ENCODE peak calls at places on chromosomes 16 and 17, in six cellular contexts. D is A549, W is H1, M is K562, Z is endothelial cell of umbilical vein, H is HepG2. A is an unnamed sample.

GRCh38 chr16:72798212-72798611 is 249.7 kb downstream of the ZFHX3 start:
- DNase-seq in D (no peak), W (no peak), M (no peak), Z (no peak), H (no peak), A (no peak)

GRCh38 chr16:20393801-20394637 is 10.5 kb downstream of the PDILT start:
- DNase-seq in D (no peak), W (no peak), M (no peak), Z (peak), H (no peak), A (no peak)

GRCh38 chr16:66189951-66190350 is 176.5 kb upstream of the CDH5 start:
- DNase-seq in D (no peak), W (no peak), M (no peak), Z (peak), H (no peak), A (no peak)

GRCh38 chr17:39177256-39177655 is 11.3 kb upstream of the ARL5C start:
- DNase-seq in D (no peak), W (peak), M (peak), Z (no peak), H (no peak), A (peak)

GRCh38 chr17:83100220-83100852 is 20.9 kb downstream of the METRNL start:
- DNase-seq in D (no peak), W (no peak), M (no peak), Z (no peak), H (no peak), A (no peak)

GRCh38 chr16:78895661-78896060 is 704.9 kb downstream of the MAF start:
- DNase-seq in D (no peak), W (no peak), M (no peak), Z (no peak), H (no peak), A (no peak)

GRCh38 chr16:17031484-17032268 is 439.1 kb downstream of the XYLT1 start:
- DNase-seq in D (no peak), W (no peak), M (no peak), Z (no peak), H (no peak), A (no peak)

GRCh38 chr17:75131278-75132017 is at the start of gene NT5C:
- DNase-seq in D (peak), W (peak), M (peak), Z (peak), H (peak), A (peak)

GRCh38 chr16:15714393-15715172 is 64.5 kb downstream of the NDE1 start:
- DNase-seq in D (no peak), W (no peak), M (no peak), Z (no peak), H (no peak), A (no peak)

GRCh38 chr17:32523827-32524552 is 37.2 kb downstream of the CDK5R1 start:
- DNase-seq in D (no peak), W (no peak), M (no peak), Z (no peak), H (no peak), A (no peak)

GRCh38 chr16:8872967-8873865 is 4.4 kb upstream of the CARHSP1 start:
- DNase-seq in D (no peak), W (no peak), M (no peak), Z (no peak), H (peak), A (no peak)

GRCh38 chr16:56222482-56222997 is 31.3 kb downstream of the GNAO1 start:
- DNase-seq in D (no peak), W (no peak), M (no peak), Z (no peak), H (no peak), A (no peak)

GRCh38 chr16:84234656-84235285 is 5.0 kb downstream of the KCNG4 start:
- DNase-seq in D (no peak), W (no peak), M (no peak), Z (no peak), H (no peak), A (no peak)

GRCh38 chr17:57811633-57812280 is 38.1 kb downstream of the MRPS23 start:
- DNase-seq in D (no peak), W (no peak), M (no peak), Z (no peak), H (no peak), A (no peak)

GRCh38 chr17:67290994-67291362 is 46.0 kb upstream of the HELZ start:
- DNase-seq in D (no peak), W (no peak), M (no peak), Z (no peak), H (no peak), A (no peak)

GRCh38 chr17:75516619-75517276 is 420 bp downstream of the TSEN54 start:
- DNase-seq in D (peak), W (no peak), M (no peak), Z (no peak), H (no peak), A (peak)

GRCh38 chr17:76492989-76493501 is 8.2 kb downstream of the RHBDF2 start:
- DNase-seq in D (no peak), W (no peak), M (no peak), Z (peak), H (no peak), A (no peak)

GRCh38 chr16:66007717-66008116 is 358.8 kb upstream of the CDH5 start:
- DNase-seq in D (no peak), W (no peak), M (no peak), Z (no peak), H (no peak), A (no peak)

GRCh38 chr16:73714976-73715375 is 581.6 kb upstream of the PSMD7 start:
- DNase-seq in D (no peak), W (no peak), M (no peak), Z (no peak), H (no peak), A (no peak)

GRCh38 chr17:32285770-32286517 is 20.3 kb downstream of the RHBDL3 start:
- DNase-seq in D (no peak), W (no peak), M (no peak), Z (no peak), H (no peak), A (no peak)

GRCh38 chr17:38578229-38578628 is 27.5 kb downstream of the SRCIN1 start:
- DNase-seq in D (no peak), W (no peak), M (no peak), Z (no peak), H (no peak), A (peak)

GRCh38 chr17:81434079-81434478 is 38.8 kb downstream of the BAHCC1 start:
- DNase-seq in D (no peak), W (no peak), M (no peak), Z (no peak), H (no peak), A (no peak)

GRCh38 chr17:56994009-56994792 is 16.3 kb downstream of the SCPEP1 start:
- DNase-seq in D (no peak), W (no peak), M (no peak), Z (no peak), H (no peak), A (no peak)

GRCh38 chr17:72135546-72136325 is 14.9 kb downstream of the SOX9 start:
- DNase-seq in D (no peak), W (no peak), M (no peak), Z (no peak), H (no peak), A (no peak)

GRCh38 chr17:77391668-77392375 is 251.1 kb downstream of the SEC14L1 start:
- DNase-seq in D (peak), W (peak), M (no peak), Z (peak), H (no peak), A (peak)

GRCh38 chr17:38925263-38925995 is at the start of gene LASP1NB:
- DNase-seq in D (no peak), W (no peak), M (no peak), Z (no peak), H (no peak), A (peak)

GRCh38 chr17:74478369-74479100 is 12.1 kb downstream of the CD300A start:
- DNase-seq in D (no peak), W (no peak), M (no peak), Z (no peak), H (no peak), A (no peak)

GRCh38 chr17:35314415-35315216 is 58.8 kb downstream of the SLFN11 start:
- DNase-seq in D (no peak), W (no peak), M (no peak), Z (no peak), H (no peak), A (no peak)

GRCh38 chr16:58129097-58129936 is at the start of gene CFAP20:
- DNase-seq in D (peak), W (peak), M (peak), Z (peak), H (peak), A (peak)

GRCh38 chr17:80517641-80518040 is 27.0 kb upstream of the RPTOR start:
- DNase-seq in D (no peak), W (no peak), M (no peak), Z (no peak), H (no peak), A (no peak)

GRCh38 chr16:58464047-58464915 is 35.7 kb upstream of the NDRG4 start:
- DNase-seq in D (no peak), W (no peak), M (no peak), Z (no peak), H (no peak), A (peak)

GRCh38 chr17:77425791-77426641 is 285.2 kb downstream of the SEC14L1 start:
- DNase-seq in D (peak), W (no peak), M (peak), Z (no peak), H (no peak), A (no peak)

GRCh38 chr16:66427036-66427446 is at the start of gene BEAN1:
- DNase-seq in D (peak), W (no peak), M (peak), Z (no peak), H (no peak), A (peak)

GRCh38 chr16:88785106-88785924 is at the start of gene PIEZO1:
- DNase-seq in D (peak), W (no peak), M (peak), Z (peak), H (no peak), A (peak)

GRCh38 chr16:89069920-89070319 is 23.7 kb upstream of the ACSF3 start:
- DNase-seq in D (no peak), W (no peak), M (no peak), Z (no peak), H (no peak), A (no peak)

GRCh38 chr16:1310832-1311200 is 1.4 kb downstream of the UBE2I start:
- DNase-seq in D (no peak), W (no peak), M (no peak), Z (peak), H (no peak), A (no peak)

GRCh38 chr16:83066881-83067280 is 440.1 kb downstream of the CDH13 start:
- DNase-seq in D (no peak), W (no peak), M (no peak), Z (no peak), H (no peak), A (no peak)

GRCh38 chr17:36212958-36213357 is 2.1 kb downstream of the CCL4L2 start:
- DNase-seq in D (no peak), W (no peak), M (no peak), Z (no peak), H (no peak), A (no peak)

GRCh38 chr17:63995626-63996025 is 2.5 kb upstream of the PRR29 start:
- DNase-seq in D (no peak), W (no peak), M (no peak), Z (no peak), H (no peak), A (no peak)

DNA sequence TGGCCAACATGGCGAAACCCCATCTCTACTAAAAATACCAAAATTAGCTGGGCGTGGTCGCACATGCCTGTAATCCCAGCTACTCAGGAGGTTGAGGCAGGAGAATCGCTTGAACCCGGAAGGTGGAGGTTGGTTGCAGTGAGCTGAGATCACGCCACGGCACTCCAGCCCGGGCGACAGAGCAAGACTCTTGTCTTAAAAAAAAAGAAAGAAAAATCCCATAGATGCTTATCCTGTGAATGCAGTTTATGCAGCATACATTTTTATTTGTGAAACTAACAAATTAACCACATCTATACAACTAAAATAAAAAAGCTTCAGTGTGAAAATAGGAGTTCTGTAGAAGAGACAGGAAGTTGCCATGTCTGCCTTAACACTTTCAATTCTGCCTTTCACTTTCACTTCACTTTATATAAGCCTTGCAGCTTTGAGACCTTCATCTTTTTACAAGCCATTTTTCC is 7.1 kb downstream of the IGSF6 start:
- DNase-seq in D (no peak), W (no peak), M (no peak), Z (no peak), H (no peak), A (no peak)
- TF ChIP-seq JUN in D (no peak), W (no peak), M (no peak), Z (no peak), H (no peak), A (no peak)

DNA sequence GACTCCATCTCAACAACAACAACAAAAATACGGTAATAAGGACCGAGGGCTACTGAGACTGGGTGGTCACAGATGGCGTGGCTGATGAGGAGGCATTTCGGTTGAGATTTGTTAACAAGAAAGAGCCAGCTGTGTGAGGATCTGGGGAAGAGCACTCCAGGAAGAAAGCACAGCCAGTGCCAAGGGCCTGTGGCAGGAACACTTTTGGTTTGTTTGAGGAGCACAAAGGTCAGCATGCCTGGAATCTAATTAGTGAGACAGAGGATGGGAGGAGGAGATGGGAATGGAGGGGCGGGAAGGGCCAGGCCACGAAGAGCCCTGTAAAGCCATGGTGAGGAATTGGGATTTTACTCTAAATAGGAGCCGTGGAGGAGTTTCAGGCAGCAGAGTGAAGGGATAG is 24.9 kb downstream of the HASPIN start:
- DNase-seq in D (no peak), W (no peak), M (no peak), Z (no peak), H (no peak), A (no peak)
- TF ChIP-seq JUN in D (no peak), W (no peak), M (no peak), Z (no peak), H (no peak), A (no peak)

GRCh38 chr17:30565073-30565935 is 88.1 kb downstream of the GOSR1 start:
- DNase-seq in D (no peak), W (peak), M (no peak), Z (no peak), H (no peak), A (peak)
- TF ChIP-seq JUN in D (no peak), W (no peak), M (no peak), Z (no peak), H (no peak), A (no peak)

GRCh38 chr16:24855678-24856077 is 9.9 kb downstream of the SLC5A11 start:
- DNase-seq in D (no peak), W (no peak), M (no peak), Z (no peak), H (no peak), A (no peak)

GRCh38 chr16:24854607-24855171 is 8.9 kb downstream of the SLC5A11 start:
- DNase-seq in D (no peak), W (no peak), M (no peak), Z (no peak), H (no peak), A (no peak)

GRCh38 chr16:24852281-24852721 is 6.5 kb downstream of the SLC5A11 start:
- DNase-seq in D (no peak), W (no peak), M (no peak), Z (no peak), H (no peak), A (no peak)

GRCh38 chr16:24853169-24853824 is 7.5 kb downstream of the SLC5A11 start:
- DNase-seq in D (no peak), W (no peak), M (no peak), Z (no peak), H (no peak), A (no peak)

DNA sequence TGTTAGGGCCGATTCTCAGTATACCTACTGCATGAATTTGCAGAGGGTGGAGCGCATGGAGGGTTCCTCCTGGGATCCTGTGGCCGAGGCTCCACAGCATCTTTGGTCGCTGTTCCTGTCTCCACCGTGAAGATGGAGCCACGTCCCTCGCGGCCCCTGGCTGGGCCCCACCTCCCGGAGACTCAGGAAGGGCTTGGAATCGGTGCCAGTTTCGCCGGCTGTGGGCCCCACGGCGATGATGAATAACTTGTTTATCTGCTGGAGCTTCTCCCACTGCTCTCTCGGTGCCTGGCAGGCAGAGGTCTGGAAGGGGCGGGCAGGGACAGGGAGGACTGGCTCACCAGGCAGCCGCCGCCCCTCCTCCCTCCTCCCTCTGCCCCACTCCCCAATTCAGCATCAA is 8.1 kb downstream of the SLC5A11 start:
- DNase-seq in D (peak), W (no peak), M (no peak), Z (peak), H (no peak), A (no peak)
- TF ChIP-seq JUN in D (peak), W (no peak), M (no peak), Z (no peak), H (no peak), A (no peak)

GRCh38 chr16:69482410-69482951 is 58.1 kb downstream of the CYB5B start:
- DNase-seq in D (no peak), W (no peak), M (no peak), Z (peak), H (no peak), A (no peak)
- TF ChIP-seq JUN in D (no peak), W (no peak), M (no peak), Z (no peak), H (no peak), A (no peak)

DNA sequence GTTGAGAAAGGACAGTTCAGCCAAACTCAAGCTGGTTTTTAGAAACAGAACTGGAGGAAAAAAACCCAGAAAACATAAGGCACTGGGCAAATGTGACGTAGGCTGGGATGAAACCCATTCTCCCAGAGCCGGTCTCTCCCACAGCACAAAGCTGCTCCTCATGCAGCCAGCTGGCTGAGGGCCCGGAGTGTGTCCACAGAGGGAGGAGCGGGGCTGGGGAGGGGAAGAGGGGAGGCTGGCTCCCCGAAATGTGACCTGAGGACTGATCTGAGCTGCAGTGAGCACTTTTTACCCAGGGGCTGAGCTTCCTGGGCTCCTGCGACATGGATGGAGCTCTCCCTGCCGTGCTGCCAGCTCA is 20.8 kb downstream of the FOXF1 start:
- DNase-seq in D (no peak), W (no peak), M (no peak), Z (no peak), H (no peak), A (no peak)
- TF ChIP-seq JUN in D (no peak), W (no peak), M (no peak), Z (no peak), H (no peak), A (no peak)

DNA sequence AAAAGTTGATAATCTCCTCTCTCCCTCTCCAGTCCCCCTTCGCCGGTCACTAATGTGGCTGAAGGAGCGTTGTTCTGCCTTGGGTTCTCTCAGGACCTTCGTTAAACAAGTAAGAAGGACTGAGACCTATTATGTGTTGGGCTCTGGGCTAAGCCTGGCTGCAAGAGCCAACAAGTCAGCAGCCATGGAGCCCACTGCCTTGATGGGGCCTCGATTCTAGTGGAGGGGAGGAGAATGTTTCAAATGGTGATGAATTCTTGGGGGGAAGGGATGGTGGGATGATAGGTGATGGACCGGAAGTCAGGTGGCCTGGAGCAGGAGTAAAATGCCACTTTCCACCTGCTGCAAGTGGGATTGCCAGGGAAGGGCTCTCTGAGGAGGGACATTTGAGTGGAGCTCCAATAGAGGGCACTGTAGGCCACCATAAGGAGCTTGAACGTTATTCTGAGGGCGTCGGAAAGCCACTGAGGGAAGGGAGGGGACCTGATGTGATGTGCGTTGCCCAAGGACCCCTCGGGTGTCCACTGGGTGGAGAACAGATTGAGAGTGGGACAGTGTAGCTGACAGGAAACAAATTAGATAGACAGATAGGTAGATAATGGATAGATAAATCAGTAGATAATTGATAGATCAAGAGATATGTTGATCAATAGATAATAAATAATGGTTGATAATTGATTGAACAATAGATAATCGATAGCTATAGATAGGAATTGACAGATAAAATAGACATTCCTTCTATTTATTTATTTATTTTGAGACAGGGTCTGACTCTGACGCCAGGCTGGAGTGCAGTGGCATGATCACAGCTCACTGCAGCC is 18.3 kb upstream of the NXPH3 start:
- DNase-seq in D (peak), W (no peak), M (peak), Z (peak), H (peak), A (peak)
- TF ChIP-seq JUN in D (no peak), W (no peak), M (no peak), Z (no peak), H (no peak), A (no peak)

A was measured in WTC11.